ENCODE peak calls at places on chromosome 13, in ten cellular contexts. L is IMR-90, M is keratinocyte, U is HepG2, X is astrocyte, C is neuronal stem cell, R is GM23248, N is fibroblast of lung, T is mammary epithelial cell, I is neural progenitor cell. V is an unnamed sample. For H3K4me1 and H3K36me3, the result is how much of the 10 kb centered on the place peaks cover.

GRCh38 chr13:106815545-106815944 is 247.6 kb upstream of the ARGLU1 start:
- DNase-seq in M (no peak), C (no peak), X (no peak), I (no peak), L (no peak), R (no peak), U (no peak), T (no peak), N (no peak), V (no peak)

GRCh38 chr13:76795701-76796695 is 90.2 kb downstream of the KCTD12 start:
- DNase-seq in M (no peak), U (no peak), X (no peak), I (no peak), L (peak), T (no peak), R (no peak), N (peak), C (no peak), V (no peak)

GRCh38 chr13:89281331-89281730 is 1610.2 kb downstream of the SLITRK5 start:
- DNase-seq in U (no peak), T (no peak), I (no peak), R (no peak), N (no peak), C (no peak), L (no peak), M (no peak), X (no peak), V (no peak)

GRCh38 chr13:72643339-72643989 is 84.0 kb downstream of the MZT1 start:
- DNase-seq in M (peak), C (no peak), U (peak), T (peak), X (peak), N (peak), L (peak), R (peak), I (peak), V (peak)

GRCh38 chr13:62171697-62172096 is 756.0 kb upstream of the PCDH20 start:
- DNase-seq in N (no peak), M (no peak), T (no peak), L (no peak), X (no peak), R (no peak), C (no peak), U (no peak), I (no peak), V (peak)

GRCh38 chr13:35760678-35761308 is 284.3 kb upstream of the MAB21L1 start:
- DNase-seq in M (no peak), N (no peak), R (no peak), U (no peak), L (no peak), X (no peak), C (no peak), I (no peak), T (no peak), V (no peak)

GRCh38 chr13:36030670-36031331 is 100.4 kb downstream of the DCLK1 start:
- DNase-seq in U (no peak), L (peak), I (peak), X (peak), N (peak), R (peak), T (peak), C (no peak), M (no peak), V (peak)

GRCh38 chr13:62185631-62186256 is 770.1 kb upstream of the PCDH20 start:
- DNase-seq in M (no peak), T (no peak), N (no peak), I (peak), R (no peak), X (no peak), L (no peak), U (no peak), C (peak), V (no peak)

GRCh38 chr13:91313103-91313502 is 34.4 kb upstream of the MIR17HG start:
- DNase-seq in X (no peak), T (peak), C (no peak), L (peak), R (peak), I (peak), M (no peak), N (peak), U (peak), V (peak)

GRCh38 chr13:76663941-76664340 is 222.3 kb downstream of the KCTD12 start:
- DNase-seq in T (no peak), N (peak), X (no peak), U (no peak), I (no peak), C (no peak), M (no peak), R (peak), L (peak), V (peak)

GRCh38 chr13:48009298-48009697 is 8.2 kb upstream of the SUCLA2 start:
- DNase-seq in X (peak), M (no peak), C (no peak), R (peak), T (peak), L (peak), U (peak), N (peak), I (no peak), V (peak)

GRCh38 chr13:58119351-58119750 is 487.8 kb downstream of the PCDH17 start:
- DNase-seq in R (no peak), L (no peak), I (no peak), U (no peak), N (no peak), C (no peak), X (no peak), M (no peak), T (no peak), V (no peak)

GRCh38 chr13:36710396-36710795 is 36.6 kb downstream of the SERTM1 start:
- DNase-seq in I (no peak), L (no peak), R (no peak), M (no peak), N (no peak), X (no peak), U (no peak), C (no peak), T (no peak), V (peak)

GRCh38 chr13:111046590-111047141 is 68.4 kb upstream of the ARHGEF7 start:
- DNase-seq in R (peak), N (peak), U (no peak), M (no peak), T (no peak), L (peak), C (no peak), I (no peak), X (no peak), V (peak)

GRCh38 chr13:30880151-30880551 is 25.9 kb upstream of the MEDAG start:
- DNase-seq in L (peak), T (no peak), R (peak), U (no peak), M (no peak), I (no peak), N (peak), X (peak), C (no peak), V (peak)

GRCh38 chr13:48526269-48526668 is 6.6 kb downstream of the RCBTB2 start:
- DNase-seq in U (no peak), M (no peak), L (no peak), I (no peak), C (no peak), T (no peak), R (no peak), X (no peak), N (no peak), V (no peak)

GRCh38 chr13:37148501-37148900 is 43.0 kb upstream of the CSNK1A1L start:
- DNase-seq in X (peak), M (no peak), N (no peak), U (no peak), L (no peak), R (no peak), T (no peak), C (no peak), I (no peak), V (no peak)

GRCh38 chr13:47858678-47859050 is 142.4 kb downstream of the SUCLA2 start:
- DNase-seq in T (peak), L (peak), N (peak), C (no peak), U (no peak), M (no peak), X (peak), R (peak), I (no peak), V (peak)

GRCh38 chr13:93270769-93271753 is 44.5 kb downstream of the GPC6 start:
- DNase-seq in L (peak), N (no peak), C (no peak), I (no peak), R (no peak), U (peak), X (no peak), T (no peak), M (no peak), V (no peak)

GRCh38 chr13:32535748-32536147 is 2.8 kb downstream of the N4BP2L2 start:
- DNase-seq in X (no peak), T (no peak), L (no peak), N (no peak), C (no peak), R (no peak), I (no peak), U (no peak), M (no peak), V (no peak)
- H3K4me1 ChIP-seq in X (under half), T (under half), L (under half), N (under half), C (under half), R (under half), I (under half), U (half or more), M (under half), V (under half)

GRCh38 chr13:112835344-112835743 is 133.7 kb upstream of the MCF2L start:
- DNase-seq in M (no peak), R (no peak), T (no peak), C (no peak), I (no peak), U (no peak), X (no peak), L (no peak), N (no peak), V (no peak)

GRCh38 chr13:112835796-112836195 is 133.2 kb upstream of the MCF2L start:
- DNase-seq in M (no peak), X (no peak), L (no peak), C (no peak), I (no peak), N (no peak), R (no peak), U (no peak), T (no peak), V (no peak)

GRCh38 chr13:112838038-112838965 is 130.7 kb upstream of the MCF2L start:
- DNase-seq in X (no peak), U (no peak), T (no peak), C (no peak), R (no peak), I (no peak), M (no peak), N (no peak), L (no peak), V (no peak)

GRCh38 chr13:112837371-112838037 is 131.5 kb upstream of the MCF2L start:
- DNase-seq in M (no peak), T (no peak), R (peak), U (no peak), X (no peak), I (no peak), L (no peak), C (no peak), N (no peak), V (peak)

GRCh38 chr13:112836940-112837339 is 132.1 kb upstream of the MCF2L start:
- DNase-seq in R (no peak), M (no peak), X (no peak), C (no peak), T (no peak), I (no peak), L (no peak), N (no peak), U (no peak), V (no peak)
- H3K36me3 ChIP-seq in R (under half), M (under half), X (under half), C (half or more), T (under half), I (under half), L (half or more), N (under half), U (half or more), V (under half)

DNA sequence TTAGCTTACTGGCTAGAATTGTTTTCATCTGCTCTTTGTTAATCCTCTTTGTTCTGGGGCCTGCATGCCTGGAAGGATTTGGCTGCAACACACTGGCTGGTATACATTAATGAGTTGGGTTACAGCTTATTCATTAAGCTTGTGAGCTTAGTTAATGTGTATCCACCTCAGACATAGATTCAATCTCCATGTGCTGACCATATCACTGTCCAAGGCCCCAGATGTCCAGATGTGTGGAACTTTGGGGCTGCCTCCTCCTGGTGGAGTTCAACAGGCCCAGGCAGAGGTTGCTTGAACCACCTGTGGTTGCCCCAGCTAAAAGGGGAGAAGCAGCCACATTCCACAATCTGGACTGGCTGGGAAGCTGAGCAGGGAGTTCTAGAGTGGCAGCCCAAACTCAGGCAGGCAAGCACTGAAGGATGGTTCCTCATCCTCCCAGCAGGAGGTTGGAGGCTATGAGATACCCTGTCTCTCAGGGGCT is 5.4 kb downstream of the DIAPH3 start:
- DNase-seq in T (no peak), X (no peak), U (no peak), L (no peak), N (no peak), I (peak), R (no peak), C (peak), M (no peak), V (no peak)
- H3K9ac ChIP-seq in T (no peak), X (no peak), U (no peak), L (no peak), N (no peak), I (no peak), R (no peak), C (no peak), M (no peak), V (no peak)

GRCh38 chr13:29576581-29576980 is 18.9 kb downstream of the SLC7A1 start:
- DNase-seq in T (no peak), R (no peak), C (no peak), L (no peak), X (no peak), I (no peak), M (no peak), U (no peak), N (no peak), V (no peak)

GRCh38 chr13:29579094-29579493 is 16.4 kb downstream of the SLC7A1 start:
- DNase-seq in C (no peak), X (no peak), I (no peak), M (no peak), T (no peak), U (no peak), N (no peak), L (no peak), R (no peak), V (no peak)

GRCh38 chr13:29575098-29575497 is 20.4 kb downstream of the SLC7A1 start:
- DNase-seq in C (no peak), U (no peak), X (no peak), L (no peak), T (no peak), R (no peak), I (no peak), M (no peak), N (no peak), V (no peak)

GRCh38 chr13:29578300-29579048 is 17.0 kb downstream of the SLC7A1 start:
- DNase-seq in X (no peak), N (no peak), R (peak), U (no peak), M (no peak), I (no peak), C (no peak), T (no peak), L (no peak), V (no peak)

DNA sequence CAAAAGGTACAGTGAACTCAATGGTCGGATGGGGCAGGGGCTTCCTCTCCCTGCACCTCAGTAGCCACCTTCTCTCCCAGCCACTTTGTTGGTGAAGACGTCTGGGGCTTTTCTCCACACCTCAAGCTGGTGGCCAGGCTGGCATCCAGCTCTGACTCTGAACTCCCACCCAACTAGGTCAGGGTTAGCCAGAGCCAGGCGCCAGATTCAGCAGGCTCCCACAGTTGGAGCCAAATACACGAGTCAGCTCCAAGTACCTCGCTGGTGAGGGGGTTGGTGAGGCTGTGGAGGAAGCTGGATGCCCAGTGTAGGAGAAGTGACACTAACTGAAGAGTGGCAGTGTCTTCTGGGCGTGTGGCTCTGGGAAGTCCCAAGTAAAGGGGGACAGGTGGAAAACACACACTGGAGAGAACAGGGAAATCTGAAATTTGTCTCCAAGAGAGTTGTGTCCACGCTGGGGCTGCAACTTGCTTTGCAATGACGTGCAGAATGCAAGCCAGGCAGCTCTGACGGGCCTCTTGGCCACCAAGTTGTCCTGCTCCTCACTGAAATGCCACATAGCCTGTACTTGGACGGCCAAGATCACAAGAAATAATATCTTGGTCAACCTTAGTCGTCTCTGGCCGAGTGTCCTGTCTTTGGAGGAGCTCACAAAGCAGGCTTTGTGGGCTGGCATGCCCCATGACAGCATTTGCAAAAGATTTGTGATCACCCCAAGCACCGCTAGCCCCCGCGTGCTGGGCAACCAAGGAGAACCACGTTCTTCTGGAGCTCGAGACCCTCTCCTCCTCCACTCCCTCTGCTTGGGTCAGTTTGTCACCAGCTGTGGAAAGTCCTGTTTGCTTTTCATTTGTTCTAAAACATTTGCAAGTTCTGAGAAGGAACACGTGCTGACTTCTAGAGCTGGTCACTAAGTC is 18.1 kb downstream of the SLC7A1 start:
- DNase-seq in R (peak), T (no peak), I (no peak), M (no peak), L (peak), U (no peak), C (no peak), X (no peak), N (no peak), V (no peak)
- H3K4me1 ChIP-seq in R (half or more), T (under half), I (under half), M (half or more), L (under half), U (half or more), C (under half), X (under half), N (under half), V (under half)

GRCh38 chr13:51742611-51743010 is 61.4 kb downstream of the DHRS12 start:
- DNase-seq in L (no peak), U (no peak), N (no peak), R (no peak), T (no peak), X (no peak), M (no peak), I (no peak), C (no peak), V (no peak)
- H3K36me3 ChIP-seq in L (under half), U (under half), N (under half), R (under half), T (under half), X (under half), M (under half), I (under half), C (under half), V (under half)

GRCh38 chr13:46551410-46552301 is 1.3 kb upstream of the LRCH1 start:
- DNase-seq in T (peak), M (peak), U (peak), C (peak), X (peak), L (peak), R (peak), N (peak), I (peak), V (peak)
- H3K9ac ChIP-seq in T (no peak), M (peak), U (peak), C (no peak), X (peak), L (peak), R (peak), N (no peak), I (no peak), V (peak)

GRCh38 chr13:79401259-79402071 is 4.6 kb downstream of the RBM26 start:
- DNase-seq in I (no peak), R (no peak), M (no peak), C (no peak), L (no peak), T (no peak), N (no peak), U (no peak), X (no peak), V (no peak)

GRCh38 chr13:79398169-79398568 is 7.9 kb downstream of the RBM26 start:
- DNase-seq in I (no peak), X (no peak), C (no peak), R (no peak), N (no peak), M (no peak), U (no peak), T (no peak), L (no peak), V (no peak)

GRCh38 chr13:79402074-79402635 is 3.9 kb downstream of the RBM26 start:
- DNase-seq in X (no peak), T (no peak), I (no peak), R (peak), C (no peak), L (no peak), N (peak), U (no peak), M (no peak), V (peak)

GRCh38 chr13:79395881-79396280 is 10.2 kb downstream of the RBM26 start:
- DNase-seq in N (no peak), M (no peak), T (no peak), C (no peak), I (no peak), R (peak), U (no peak), X (no peak), L (no peak), V (no peak)

GRCh38 chr13:79398915-79399314 is 7.1 kb downstream of the RBM26 start:
- DNase-seq in R (peak), U (no peak), T (peak), C (no peak), L (peak), X (no peak), I (no peak), M (no peak), N (peak), V (no peak)
- H3K4me1 ChIP-seq in R (under half), U (half or more), T (under half), C (under half), L (under half), X (under half), I (under half), M (under half), N (under half), V (under half)

GRCh38 chr13:112859128-112859816 is 109.7 kb upstream of the MCF2L start:
- DNase-seq in C (no peak), N (no peak), I (no peak), R (no peak), M (no peak), L (no peak), T (no peak), U (no peak), X (no peak), V (no peak)
- H3K36me3 ChIP-seq in C (under half), N (under half), I (under half), R (under half), M (under half), L (under half), T (under half), U (under half), X (under half), V (under half)

GRCh38 chr13:114119196-114119595 is 13.2 kb downstream of the RASA3 start:
- DNase-seq in R (peak), U (peak), I (peak), L (peak), X (peak), C (no peak), M (no peak), T (peak), N (peak), V (peak)
- H3K9ac ChIP-seq in R (peak), U (no peak), I (no peak), L (peak), X (peak), C (no peak), M (no peak), T (no peak), N (peak), V (peak)